ENCODE peak calls at places on chromosomes 1 and 21, in four cellular contexts. B is HepG2, X is HCT116, I is K562. Y is an unnamed sample.

GRCh38 chr1:109619655-109620395 is at the start of gene AMPD2:
- DNase-seq in B (peak), I (peak), X (peak), Y (no peak)

GRCh38 chr1:82586473-82586872 is 785.7 kb downstream of the ADGRL2 start:
- DNase-seq in B (no peak), X (no peak), I (no peak), Y (no peak)

GRCh38 chr21:32138658-32139057 is 140.2 kb downstream of the MIS18A start:
- DNase-seq in B (no peak), I (no peak), X (no peak), Y (no peak)

GRCh38 chr1:198007687-198008627 is 90.8 kb downstream of the LHX9 start:
- DNase-seq in I (no peak), B (no peak), X (no peak), Y (no peak)

GRCh38 chr1:94617139-94617805 is 75.7 kb upstream of the F3 start:
- DNase-seq in I (no peak), B (no peak), X (peak), Y (no peak)

GRCh38 chr1:7680791-7681165 is 90.3 kb upstream of the VAMP3 start:
- DNase-seq in X (no peak), B (no peak), I (no peak), Y (no peak)

GRCh38 chr1:26360051-26360806 is 6.3 kb upstream of the CRYBG2 start:
- DNase-seq in B (no peak), I (no peak), X (no peak), Y (peak)

GRCh38 chr1:25658791-25659431 is 42.3 kb downstream of the MAN1C1 start:
- DNase-seq in X (no peak), I (no peak), B (no peak), Y (no peak)

GRCh38 chr1:9874959-9875635 is 35.0 kb downstream of the CTNNBIP1 start:
- DNase-seq in I (peak), B (peak), X (no peak), Y (peak)

GRCh38 chr21:37939251-37939650 is 23.0 kb upstream of the KCNJ6 start:
- DNase-seq in I (no peak), B (no peak), X (no peak), Y (no peak)
- TF ChIP-seq FOSL1 in I (no peak), B (no peak), X (no peak), Y (no peak)

DNA sequence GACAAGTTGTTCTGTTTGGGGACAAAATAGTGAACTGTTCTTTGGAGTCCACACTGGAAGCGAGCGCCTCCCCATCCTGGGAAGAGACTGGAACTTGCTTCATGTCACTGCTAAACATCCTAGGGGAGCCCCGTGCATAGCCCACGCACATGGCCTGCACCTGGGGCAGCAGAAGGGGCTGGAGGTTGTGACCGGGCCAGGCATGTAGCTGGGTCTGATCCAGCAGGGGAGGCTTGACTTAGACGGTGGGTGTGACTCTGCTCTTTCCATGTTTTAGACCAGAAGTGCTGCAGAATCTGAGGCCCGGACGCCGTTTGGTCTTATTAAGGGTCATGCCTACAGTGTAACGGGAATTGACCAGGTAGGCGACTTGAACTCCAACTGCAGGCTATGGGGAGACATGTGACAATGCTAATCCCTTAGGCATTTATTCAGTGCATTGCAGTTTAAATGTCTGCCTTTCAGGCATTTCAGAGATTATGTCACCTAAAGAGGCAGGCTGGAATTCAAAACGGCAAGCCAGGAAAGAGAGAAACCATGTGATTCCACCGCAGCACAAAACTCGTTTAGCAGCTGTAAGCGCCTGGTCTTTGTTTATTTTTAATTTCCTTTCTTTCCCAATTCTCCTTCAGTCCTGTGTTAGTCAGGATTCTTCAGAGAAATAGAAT is 21.8 kb downstream of the CAPN9 start:
- DNase-seq in X (no peak), B (no peak), I (no peak), Y (no peak)
- TF ChIP-seq FOSL1 in X (no peak), B (no peak), I (no peak), Y (no peak)

GRCh38 chr1:53316058-53316741 is 11.7 kb downstream of the LRP8 start:
- DNase-seq in I (no peak), B (no peak), X (no peak), Y (no peak)
- TF ChIP-seq FOSL1 in I (no peak), B (no peak), X (no peak), Y (no peak)

GRCh38 chr1:116506132-116507004 is 64.5 kb downstream of the CD58 start:
- DNase-seq in B (no peak), I (no peak), X (no peak), Y (no peak)
- TF ChIP-seq FOSL1 in B (no peak), I (no peak), X (peak), Y (no peak)

GRCh38 chr1:63817700-63818099 is 43.9 kb downstream of the ROR1 start:
- DNase-seq in B (no peak), I (no peak), X (no peak), Y (no peak)
- TF ChIP-seq FOSL1 in B (no peak), I (no peak), X (no peak), Y (no peak)

GRCh38 chr1:46490603-46491499 is 1.2 kb downstream of the DMBX1 start:
- DNase-seq in I (no peak), X (no peak), B (no peak), Y (no peak)

GRCh38 chr1:46487818-46488218 is 1.8 kb upstream of the DMBX1 start:
- DNase-seq in B (no peak), I (peak), X (no peak), Y (peak)

GRCh38 chr1:46488343-46489168 is 1.1 kb upstream of the DMBX1 start:
- DNase-seq in B (no peak), X (no peak), I (no peak), Y (no peak)

GRCh38 chr1:46489638-46490602 is at the start of gene DMBX1:
- DNase-seq in B (no peak), X (peak), I (peak), Y (peak)

DNA sequence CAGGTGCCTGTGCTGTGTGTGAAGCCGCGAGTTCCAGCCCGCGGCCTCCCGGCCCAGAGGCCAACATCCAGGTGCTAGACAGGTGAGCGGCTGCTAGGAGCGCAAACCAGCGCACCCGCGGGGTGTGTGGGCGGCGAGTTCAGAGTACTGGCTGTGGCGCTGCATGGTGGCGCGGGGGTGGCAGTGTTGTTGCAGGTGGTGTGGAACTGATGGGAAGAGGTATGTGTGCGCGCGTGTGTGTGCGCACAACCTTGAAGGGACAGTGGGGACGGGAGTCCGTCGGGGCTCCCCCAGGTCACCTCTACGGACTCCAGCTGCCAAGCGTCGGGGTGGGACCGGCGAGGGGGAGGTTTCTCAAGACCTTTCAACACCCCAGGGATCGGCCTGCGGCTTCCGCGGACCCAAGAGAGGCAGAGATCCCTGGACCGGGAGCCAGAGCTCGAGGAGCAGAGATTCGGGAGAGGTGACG is 433 bp upstream of the DMBX1 start:
- DNase-seq in B (no peak), I (peak), X (no peak), Y (no peak)
- TF ChIP-seq FOSL1 in B (no peak), I (no peak), X (no peak), Y (no peak)

Y was measured in H1.